ENCODE peak calls at places on chromosome 18, in five cellular contexts. One of them, this sample, is unnamed.
A peak's percentile ranks its signal among the peaks of the same experiment; 100 is the strongest.

GRCh38 chr18:48825101-48825745 is 125.5 kb downstream of the SMAD7 start:
- DNase-seq in upper lobe of left lung: peak; percentile 16
- DNase-seq in Peyer's patch: no peak
- DNase-seq in heart right ventricle: peak; percentile 40
- DNase-seq in AG04450: no peak
- DNase-seq in this sample: peak; percentile 53

GRCh38 chr18:7677001-7677400 is 109.9 kb downstream of the PTPRM start:
- DNase-seq in Peyer's patch: no peak
- DNase-seq in AG04450: no peak
- DNase-seq in heart right ventricle: no peak
- DNase-seq in upper lobe of left lung: no peak
- DNase-seq in this sample: no peak

GRCh38 chr18:32346667-32347066 is 124.0 kb downstream of the GAREM1 start:
- DNase-seq in Peyer's patch: no peak
- DNase-seq in heart right ventricle: no peak
- DNase-seq in upper lobe of left lung: no peak
- DNase-seq in AG04450: no peak
- DNase-seq in this sample: no peak

GRCh38 chr18:54223568-54224241 is 764 bp downstream of the MBD2 start:
- DNase-seq in upper lobe of left lung: peak; percentile 44
- DNase-seq in Peyer's patch: peak; percentile 44
- DNase-seq in AG04450: peak; percentile 80
- DNase-seq in heart right ventricle: peak; percentile 48
- DNase-seq in this sample: peak; percentile 74

GRCh38 chr18:24126155-24126947 is 12.5 kb upstream of the CABYR start:
- DNase-seq in heart right ventricle: no peak
- DNase-seq in Peyer's patch: no peak
- DNase-seq in upper lobe of left lung: peak; percentile 63
- DNase-seq in AG04450: no peak
- DNase-seq in this sample: no peak

GRCh38 chr18:39487932-39488331 is 1922.3 kb upstream of the CELF4 start:
- DNase-seq in upper lobe of left lung: no peak
- DNase-seq in heart right ventricle: no peak
- DNase-seq in Peyer's patch: no peak
- DNase-seq in AG04450: no peak
- DNase-seq in this sample: no peak

GRCh38 chr18:4847066-4847465 is 350.0 kb downstream of the AKAIN1 start:
- DNase-seq in heart right ventricle: no peak
- DNase-seq in upper lobe of left lung: no peak
- DNase-seq in AG04450: no peak
- DNase-seq in Peyer's patch: no peak
- DNase-seq in this sample: no peak

GRCh38 chr18:62033756-62034155 is 140.9 kb upstream of the RNF152 start:
- DNase-seq in upper lobe of left lung: no peak
- DNase-seq in Peyer's patch: no peak
- DNase-seq in heart right ventricle: no peak
- DNase-seq in AG04450: no peak
- DNase-seq in this sample: no peak

GRCh38 chr18:77709107-77709506 is 459.5 kb downstream of the GALR1 start:
- DNase-seq in Peyer's patch: no peak
- DNase-seq in AG04450: no peak
- DNase-seq in upper lobe of left lung: no peak
- DNase-seq in heart right ventricle: no peak
- DNase-seq in this sample: no peak

GRCh38 chr18:57854726-57855125 is 51.6 kb upstream of the ATP8B1 start:
- DNase-seq in heart right ventricle: no peak
- DNase-seq in upper lobe of left lung: no peak
- DNase-seq in Peyer's patch: no peak
- DNase-seq in AG04450: no peak
- DNase-seq in this sample: no peak

GRCh38 chr18:34710430-34711386 is 610 bp downstream of the DTNA start:
- DNase-seq in upper lobe of left lung: no peak
- DNase-seq in heart right ventricle: no peak
- DNase-seq in Peyer's patch: no peak
- DNase-seq in AG04450: no peak
- DNase-seq in this sample: no peak

GRCh38 chr18:10439898-10440297 is 14.5 kb upstream of the APCDD1 start:
- DNase-seq in heart right ventricle: no peak
- DNase-seq in upper lobe of left lung: peak; percentile 27
- DNase-seq in Peyer's patch: no peak
- DNase-seq in AG04450: no peak
- DNase-seq in this sample: no peak

GRCh38 chr18:26468931-26469340 is 79.4 kb downstream of the KCTD1 start:
- DNase-seq in Peyer's patch: no peak
- DNase-seq in AG04450: no peak
- DNase-seq in heart right ventricle: no peak
- DNase-seq in upper lobe of left lung: no peak
- DNase-seq in this sample: no peak

GRCh38 chr18:56910967-56911366 is 235.9 kb upstream of the BOD1L2 start:
- DNase-seq in upper lobe of left lung: no peak
- DNase-seq in AG04450: no peak
- DNase-seq in heart right ventricle: no peak
- DNase-seq in Peyer's patch: no peak
- DNase-seq in this sample: no peak

GRCh38 chr18:28177828-28178635 is 1.1 kb upstream of the CDH2 start:
- DNase-seq in Peyer's patch: no peak
- DNase-seq in upper lobe of left lung: no peak
- DNase-seq in AG04450: no peak
- DNase-seq in heart right ventricle: peak; percentile 69
- DNase-seq in this sample: no peak
- TF ChIP-seq CTCF in Peyer's patch: no peak
- TF ChIP-seq CTCF in upper lobe of left lung: no peak
- TF ChIP-seq CTCF in AG04450: peak; percentile 6
- TF ChIP-seq CTCF in heart right ventricle: peak; percentile 28
- TF ChIP-seq CTCF in this sample: no peak

GRCh38 chr18:13371689-13372404 is 153.3 kb downstream of the LDLRAD4 start:
- DNase-seq in Peyer's patch: no peak
- DNase-seq in upper lobe of left lung: no peak
- DNase-seq in AG04450: no peak
- DNase-seq in heart right ventricle: no peak
- DNase-seq in this sample: no peak
- H3K27ac ChIP-seq in Peyer's patch: no peak overlapping the region
- H3K27ac ChIP-seq in upper lobe of left lung: no peak overlapping the region
- H3K27ac ChIP-seq in AG04450: no peak overlapping the region
- H3K27ac ChIP-seq in heart right ventricle: no peak overlapping the region
- H3K27ac ChIP-seq in this sample: no peak overlapping the region

DNA sequence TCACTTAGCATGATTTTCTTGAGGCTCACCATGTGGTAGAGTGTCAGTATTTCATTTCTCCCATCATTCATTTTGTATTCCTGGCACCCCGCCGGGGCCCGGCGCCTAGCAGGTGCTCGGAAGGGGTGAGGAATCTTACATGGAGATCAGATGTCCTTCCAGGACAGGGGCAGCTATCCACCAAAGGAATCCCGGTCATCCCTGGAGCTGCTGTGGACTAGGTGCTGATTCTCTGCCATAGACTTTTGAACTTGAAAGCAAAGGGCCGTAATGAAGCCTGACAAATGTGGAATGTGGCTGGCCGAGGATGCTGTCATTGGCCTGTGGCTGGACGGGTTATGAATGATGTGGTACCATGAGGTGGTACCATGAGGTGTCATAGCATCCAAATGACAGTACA is 2.4 kb downstream of the PRELID3A start:
- DNase-seq in heart right ventricle: no peak
- DNase-seq in AG04450: no peak
- DNase-seq in upper lobe of left lung: no peak
- DNase-seq in Peyer's patch: no peak
- DNase-seq in this sample: no peak
- H3K4me3 ChIP-seq in heart right ventricle: no peak overlapping the region
- H3K4me3 ChIP-seq in AG04450: no peak overlapping the region
- H3K4me3 ChIP-seq in upper lobe of left lung: no peak overlapping the region
- H3K4me3 ChIP-seq in Peyer's patch: no peak overlapping the region
- H3K4me3 ChIP-seq in this sample: no peak overlapping the region

GRCh38 chr18:11760498-11761158 is 71.6 kb downstream of the GNAL start:
- DNase-seq in AG04450: no peak
- DNase-seq in heart right ventricle: no peak
- DNase-seq in Peyer's patch: no peak
- DNase-seq in upper lobe of left lung: no peak
- DNase-seq in this sample: no peak

GRCh38 chr18:11762429-11762828 is 73.4 kb downstream of the GNAL start:
- DNase-seq in AG04450: no peak
- DNase-seq in upper lobe of left lung: no peak
- DNase-seq in heart right ventricle: no peak
- DNase-seq in Peyer's patch: no peak
- DNase-seq in this sample: no peak

GRCh38 chr18:11757084-11757590 is 68.1 kb downstream of the GNAL start:
- DNase-seq in heart right ventricle: no peak
- DNase-seq in AG04450: no peak
- DNase-seq in Peyer's patch: no peak
- DNase-seq in upper lobe of left lung: no peak
- DNase-seq in this sample: no peak

GRCh38 chr18:11759456-11759855 is 70.4 kb downstream of the GNAL start:
- DNase-seq in AG04450: no peak
- DNase-seq in heart right ventricle: no peak
- DNase-seq in Peyer's patch: no peak
- DNase-seq in upper lobe of left lung: no peak
- DNase-seq in this sample: no peak

GRCh38 chr18:11761553-11761952 is 72.5 kb downstream of the GNAL start:
- DNase-seq in AG04450: no peak
- DNase-seq in Peyer's patch: no peak
- DNase-seq in heart right ventricle: no peak
- DNase-seq in upper lobe of left lung: no peak
- DNase-seq in this sample: no peak
- TF ChIP-seq CTCF in AG04450: no peak
- TF ChIP-seq CTCF in Peyer's patch: no peak
- TF ChIP-seq CTCF in heart right ventricle: no peak
- TF ChIP-seq CTCF in upper lobe of left lung: peak; percentile 11
- TF ChIP-seq CTCF in this sample: no peak

DNA sequence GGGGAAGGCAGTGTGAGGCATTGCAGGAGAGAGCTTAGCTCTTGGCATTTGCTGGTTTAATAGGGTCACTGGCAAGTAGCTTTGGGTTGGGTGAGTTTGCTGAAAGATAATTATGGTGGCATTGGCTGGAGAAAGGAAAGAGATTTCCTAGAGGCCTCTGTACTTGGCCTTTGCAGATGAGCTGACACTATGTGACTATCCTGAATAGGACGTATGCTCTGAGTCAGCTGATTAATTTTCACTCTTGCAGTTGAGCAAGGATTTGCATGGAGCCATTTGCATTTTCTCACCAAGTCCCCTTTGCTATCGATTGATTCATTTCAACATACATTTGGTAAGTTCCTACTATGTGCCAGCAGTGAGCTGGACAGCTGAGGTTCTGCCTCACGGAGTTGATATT is 245.8 kb downstream of the LOXHD1 start:
- DNase-seq in AG04450: no peak
- DNase-seq in Peyer's patch: no peak
- DNase-seq in heart right ventricle: no peak
- DNase-seq in upper lobe of left lung: no peak
- DNase-seq in this sample: no peak
- H3K27ac ChIP-seq in AG04450: no peak overlapping the region
- H3K27ac ChIP-seq in Peyer's patch: no peak overlapping the region
- H3K27ac ChIP-seq in heart right ventricle: no peak overlapping the region
- H3K27ac ChIP-seq in upper lobe of left lung: no peak overlapping the region
- H3K27ac ChIP-seq in this sample: no peak overlapping the region

GRCh38 chr18:58862851-58863538 is 1.7 kb upstream of the ZNF532 start:
- DNase-seq in AG04450: no peak
- DNase-seq in Peyer's patch: peak; percentile 41
- DNase-seq in upper lobe of left lung: no peak
- DNase-seq in heart right ventricle: peak; percentile 42
- DNase-seq in this sample: peak; percentile 73

GRCh38 chr18:58862404-58862803 is 2.3 kb upstream of the ZNF532 start:
- DNase-seq in heart right ventricle: no peak
- DNase-seq in AG04450: no peak
- DNase-seq in upper lobe of left lung: no peak
- DNase-seq in Peyer's patch: no peak
- DNase-seq in this sample: peak; percentile 35

GRCh38 chr18:58860747-58861224 is 3.9 kb upstream of the ZNF532 start:
- DNase-seq in upper lobe of left lung: no peak
- DNase-seq in Peyer's patch: no peak
- DNase-seq in AG04450: no peak
- DNase-seq in heart right ventricle: no peak
- DNase-seq in this sample: no peak

GRCh38 chr18:58861353-58861752 is 3.3 kb upstream of the ZNF532 start:
- DNase-seq in heart right ventricle: no peak
- DNase-seq in Peyer's patch: no peak
- DNase-seq in AG04450: no peak
- DNase-seq in upper lobe of left lung: no peak
- DNase-seq in this sample: peak; percentile 3

DNA sequence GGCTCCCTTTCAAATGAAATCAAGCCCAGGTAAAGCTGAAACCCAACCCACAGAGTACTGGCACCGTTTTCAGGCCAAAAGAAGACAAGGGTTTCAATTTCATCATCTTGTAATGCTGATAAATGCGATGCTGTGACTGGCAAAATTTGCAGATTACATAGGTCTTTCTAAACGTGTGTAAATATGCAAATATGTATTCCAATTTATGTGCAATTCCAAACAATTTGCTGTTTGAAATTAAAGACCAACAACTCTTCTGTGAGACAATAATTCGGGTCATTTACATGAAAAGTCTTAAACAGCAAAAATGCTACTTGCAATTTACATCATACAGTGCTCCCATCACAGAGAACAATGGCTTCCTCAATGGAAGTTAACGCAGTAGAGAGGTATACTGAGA is 2.8 kb upstream of the ZNF532 start:
- DNase-seq in upper lobe of left lung: no peak
- DNase-seq in heart right ventricle: no peak
- DNase-seq in Peyer's patch: no peak
- DNase-seq in AG04450: no peak
- DNase-seq in this sample: no peak
- H3K4me3 ChIP-seq in upper lobe of left lung: no peak overlapping the region
- H3K4me3 ChIP-seq in heart right ventricle: no peak overlapping the region
- H3K4me3 ChIP-seq in Peyer's patch: no peak overlapping the region
- H3K4me3 ChIP-seq in AG04450: no peak overlapping the region
- H3K4me3 ChIP-seq in this sample: no peak overlapping the region

DNA sequence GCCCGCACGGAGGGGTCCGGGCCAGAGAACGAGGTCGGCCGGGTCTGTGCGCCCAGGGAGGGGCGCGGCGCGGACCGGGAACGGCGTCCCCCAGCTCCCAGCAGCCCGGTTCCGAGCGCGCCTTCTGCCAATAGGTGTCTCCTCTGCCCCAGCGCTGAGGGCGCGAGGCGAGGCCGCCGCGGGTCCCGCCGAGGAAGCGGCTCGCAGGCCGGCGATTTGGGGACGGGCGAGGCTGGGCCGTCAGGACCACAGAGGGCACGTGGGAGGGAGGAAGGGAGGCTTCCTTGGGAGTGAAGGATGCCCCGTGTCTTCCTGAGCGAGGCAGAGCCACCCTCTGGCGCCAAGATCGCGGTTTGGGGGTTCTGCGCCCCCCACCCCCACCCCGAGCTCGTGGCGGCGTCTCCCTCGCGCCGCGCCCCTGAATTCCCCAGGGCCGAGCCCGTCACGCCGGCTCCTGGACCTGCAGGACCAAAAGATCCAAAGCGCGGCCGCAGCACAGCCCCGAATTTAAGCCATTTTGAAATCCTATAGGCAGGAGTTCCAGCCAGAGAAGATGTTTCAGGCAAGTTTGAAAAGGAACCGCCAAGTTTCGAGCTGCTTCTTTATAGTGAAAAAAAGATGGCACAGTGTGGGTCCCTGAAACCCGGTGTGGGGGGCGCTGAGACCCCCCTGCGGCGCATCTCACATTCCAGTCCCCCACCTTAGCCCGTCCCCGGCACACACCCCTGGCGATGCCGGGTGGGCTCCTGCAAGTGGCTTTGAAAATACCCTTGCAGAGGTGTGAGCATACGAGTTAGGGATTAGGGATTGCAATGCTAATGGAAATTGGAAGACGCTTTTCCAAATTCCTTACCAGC is 929 bp downstream of the NFATC1 start:
- DNase-seq in upper lobe of left lung: no peak
- DNase-seq in heart right ventricle: peak; percentile 61
- DNase-seq in AG04450: no peak
- DNase-seq in Peyer's patch: peak; percentile 70
- DNase-seq in this sample: peak; percentile 73
- TF ChIP-seq CTCF in upper lobe of left lung: no peak
- TF ChIP-seq CTCF in heart right ventricle: peak; percentile 50
- TF ChIP-seq CTCF in AG04450: no peak
- TF ChIP-seq CTCF in Peyer's patch: no peak
- TF ChIP-seq CTCF in this sample: no peak